ENCODE peak calls at places on chromosomes 3 and 15, in four cellular contexts. I is HepG2, W is K562, O is endothelial cell of umbilical vein. J is an unnamed sample.

GRCh38 chr15:75842722-75843617 is at the start of gene UBE2Q2:
- DNase-seq in W (peak; percentile 92), O (peak; percentile 71), I (peak; percentile 44), J (peak; percentile 89)

GRCh38 chr15:65796610-65797012 is 4.5 kb upstream of the DENND4A start:
- DNase-seq in W (peak; percentile 70), O (peak; percentile 92), I (no peak), J (no peak)

GRCh38 chr15:89090791-89091666 is 2.8 kb downstream of the ABHD2 start:
- DNase-seq in W (peak; percentile 69), I (no peak), O (peak; percentile 85), J (no peak)

GRCh38 chr3:109353057-109353456 is 15.7 kb upstream of the DPPA4 start:
- DNase-seq in I (no peak), W (no peak), O (no peak), J (no peak)

GRCh38 chr15:74956648-74957300 is at the start of gene RPP25:
- DNase-seq in O (peak; percentile 76), I (peak; percentile 27), W (peak; percentile 85), J (peak; percentile 90)

GRCh38 chr15:57091626-57092025 is 173.2 kb downstream of the TCF12 start:
- DNase-seq in O (no peak), W (no peak), I (no peak), J (no peak)

GRCh38 chr3:100913870-100914654 is 79.2 kb downstream of the ABI3BP start:
- DNase-seq in I (no peak), O (peak; percentile 88), W (no peak), J (no peak)

GRCh38 chr3:112376996-112377395 is 44.0 kb downstream of the CD200 start:
- DNase-seq in O (peak; percentile 76), I (no peak), W (no peak), J (no peak)

GRCh38 chr3:56890448-56891083 is 88.8 kb upstream of the ARHGEF3 start:
- DNase-seq in O (no peak), I (no peak), W (no peak), J (no peak)

GRCh38 chr3:72306800-72307341 is 521.9 kb upstream of the PROK2 start:
- DNase-seq in W (no peak), O (peak; percentile 26), I (no peak), J (peak; percentile 10)

GRCh38 chr3:96813820-96814580 is 394 bp upstream of the EPHA6 start:
- DNase-seq in I (peak; percentile 18), W (no peak), O (peak; percentile 43), J (no peak)
- TF ChIP-seq EZH2 in I (no peak), W (no peak), O (peak; percentile 68), J (no peak)

GRCh38 chr3:183385698-183386590 is 42.5 kb downstream of the MCF2L2 start:
- DNase-seq in I (peak; percentile 47), O (peak; percentile 76), W (peak; percentile 79), J (peak; percentile 72)
- TF ChIP-seq JUN in I (no peak), O (no peak), W (no peak), J (no peak)

DNA sequence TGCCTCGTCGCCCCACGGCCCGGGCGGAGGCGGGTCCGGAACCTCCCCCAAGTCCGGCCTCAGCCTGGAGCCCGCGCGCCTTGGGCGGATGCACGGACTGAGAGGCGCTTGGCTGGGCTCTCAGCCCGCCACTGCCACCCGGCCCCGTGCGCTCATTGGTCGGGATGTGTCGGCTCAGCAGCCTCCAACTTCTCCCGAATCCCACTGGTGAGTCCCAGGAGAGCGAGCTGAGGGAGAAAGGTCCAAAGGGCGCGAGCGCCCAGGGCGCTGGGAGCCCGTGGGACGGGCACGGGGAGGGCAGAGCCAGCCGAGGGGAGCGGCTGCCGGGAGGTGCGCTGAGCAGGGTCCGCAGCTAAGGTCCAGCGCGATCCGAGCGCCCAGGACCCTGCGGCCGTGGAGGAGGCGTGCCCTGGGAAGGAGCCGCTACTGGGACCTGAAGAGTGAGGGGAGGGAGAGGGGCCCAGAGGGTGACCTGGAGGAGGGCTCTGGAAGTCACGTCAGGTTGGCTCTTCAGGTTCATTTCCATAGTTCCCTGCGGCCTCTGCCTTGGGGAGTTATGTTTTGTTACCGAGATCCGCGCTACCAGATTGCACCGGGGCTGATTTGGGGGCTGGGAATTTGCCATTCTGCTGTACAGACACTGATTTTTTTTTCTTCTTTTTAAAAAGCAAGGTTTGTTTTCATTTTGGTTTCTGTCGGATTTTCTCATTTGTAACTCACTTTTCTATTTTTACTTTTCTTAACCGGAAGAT is at the start of gene MME:
- DNase-seq in W (peak; percentile 23), O (peak; percentile 69), I (no peak), J (peak; percentile 84)
- TF ChIP-seq EZH2 in W (no peak), O (no peak), I (no peak), J (no peak)

DNA sequence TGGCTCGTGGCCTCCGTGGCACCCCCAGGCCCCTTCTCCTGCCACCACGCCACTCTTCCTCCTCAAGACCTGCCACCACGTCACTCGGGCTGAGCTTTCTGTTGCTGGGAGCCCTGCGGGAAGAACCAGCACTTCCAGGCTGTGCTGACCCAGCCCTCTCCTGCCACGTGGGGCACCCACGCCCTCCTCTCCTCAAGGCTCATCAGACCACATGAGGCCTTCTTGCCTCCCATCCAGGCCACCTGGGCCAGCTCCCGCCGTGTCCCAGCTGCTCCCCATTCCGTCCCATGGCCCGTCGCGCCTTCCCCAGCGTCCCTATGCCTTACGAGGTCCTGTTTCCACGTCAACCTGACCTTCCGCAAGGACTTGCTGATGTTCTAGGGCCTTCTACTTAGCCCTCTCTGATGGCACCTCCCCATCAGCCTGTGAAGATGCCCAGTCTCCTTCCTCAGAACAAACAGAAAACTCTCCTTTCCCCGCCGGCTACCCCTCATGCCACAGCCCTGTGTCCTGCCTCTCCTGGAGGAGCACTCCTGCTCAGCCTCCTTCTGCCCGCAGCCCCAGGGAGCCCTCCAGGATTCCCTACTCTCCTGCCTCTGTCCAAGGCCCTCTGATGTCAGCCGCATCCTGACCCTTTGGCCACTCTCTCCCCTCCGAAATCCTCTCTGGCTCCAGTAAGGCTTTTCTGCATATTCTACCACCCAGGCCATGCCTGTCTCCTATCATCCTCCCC is 71.1 kb upstream of the BLM start:
- DNase-seq in O (no peak), W (no peak), I (no peak), J (no peak)
- TF ChIP-seq JUN in O (no peak), W (no peak), I (no peak), J (no peak)

DNA sequence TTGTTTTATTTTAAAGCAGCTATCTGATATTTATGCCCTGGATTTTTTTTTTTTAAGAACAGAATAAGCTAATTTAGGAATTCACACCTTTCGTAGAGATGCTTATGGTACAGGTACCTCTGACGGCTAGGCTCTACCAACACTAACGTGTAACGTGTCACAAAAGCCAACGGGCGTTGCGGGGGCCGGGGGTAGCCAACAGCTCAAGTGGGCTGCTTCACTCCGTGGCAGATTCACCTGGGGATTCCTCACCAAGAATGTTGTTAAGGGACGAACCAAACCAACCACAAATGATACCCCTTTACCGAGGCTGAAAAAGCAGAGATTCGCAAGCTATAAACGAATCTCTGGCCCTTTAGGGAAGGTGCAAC is 1.0 kb downstream of the TMCC1 start:
- DNase-seq in I (no peak), O (no peak), W (no peak), J (no peak)
- TF ChIP-seq EZH2 in I (no peak), O (no peak), W (no peak), J (no peak)

DNA sequence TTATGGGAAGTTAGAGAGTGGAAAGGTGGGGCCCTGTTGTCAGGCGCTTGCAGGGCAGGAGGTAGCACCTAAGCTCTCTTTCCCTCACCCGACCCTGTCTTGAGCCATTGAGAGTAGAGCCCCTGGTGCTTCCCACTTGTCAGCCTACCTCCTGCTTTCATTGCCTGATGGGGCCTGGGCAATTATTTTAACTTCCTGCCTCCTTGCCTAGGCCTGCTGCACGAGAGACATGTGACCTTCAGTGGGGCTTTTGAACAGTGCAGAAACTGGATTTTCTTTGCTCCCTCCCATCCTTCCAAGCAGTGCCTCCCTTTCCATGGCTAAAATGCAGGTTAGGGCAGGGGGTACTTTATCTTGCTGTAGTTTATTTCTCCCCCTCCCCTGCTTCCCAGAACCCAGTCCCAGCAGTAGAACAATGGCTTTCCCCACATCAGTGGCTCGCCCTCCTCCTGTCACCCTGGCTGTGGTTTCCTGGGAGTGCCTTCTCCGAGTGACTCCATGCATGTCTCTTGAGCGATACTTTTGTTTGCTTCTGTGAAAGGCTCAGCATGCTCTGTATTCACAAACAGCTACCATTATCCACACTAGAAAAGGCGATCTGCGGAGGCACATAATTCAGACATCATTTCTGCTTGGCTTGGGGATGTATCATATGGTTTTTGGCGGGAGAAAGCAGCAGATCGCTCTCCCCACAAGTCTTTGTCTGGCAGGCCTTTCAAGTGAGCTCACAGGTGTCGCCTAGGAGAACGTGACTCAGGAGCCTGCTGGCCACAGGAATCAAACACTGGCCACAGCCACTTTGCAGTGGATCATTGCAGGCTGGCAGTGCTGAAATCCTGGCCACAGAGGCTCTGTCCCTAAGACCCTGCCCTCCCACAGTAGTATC is 24.1 kb downstream of the PDIA5 start:
- DNase-seq in O (no peak), W (no peak), I (no peak), J (no peak)
- TF ChIP-seq JUN in O (no peak), W (no peak), I (no peak), J (no peak)

DNA sequence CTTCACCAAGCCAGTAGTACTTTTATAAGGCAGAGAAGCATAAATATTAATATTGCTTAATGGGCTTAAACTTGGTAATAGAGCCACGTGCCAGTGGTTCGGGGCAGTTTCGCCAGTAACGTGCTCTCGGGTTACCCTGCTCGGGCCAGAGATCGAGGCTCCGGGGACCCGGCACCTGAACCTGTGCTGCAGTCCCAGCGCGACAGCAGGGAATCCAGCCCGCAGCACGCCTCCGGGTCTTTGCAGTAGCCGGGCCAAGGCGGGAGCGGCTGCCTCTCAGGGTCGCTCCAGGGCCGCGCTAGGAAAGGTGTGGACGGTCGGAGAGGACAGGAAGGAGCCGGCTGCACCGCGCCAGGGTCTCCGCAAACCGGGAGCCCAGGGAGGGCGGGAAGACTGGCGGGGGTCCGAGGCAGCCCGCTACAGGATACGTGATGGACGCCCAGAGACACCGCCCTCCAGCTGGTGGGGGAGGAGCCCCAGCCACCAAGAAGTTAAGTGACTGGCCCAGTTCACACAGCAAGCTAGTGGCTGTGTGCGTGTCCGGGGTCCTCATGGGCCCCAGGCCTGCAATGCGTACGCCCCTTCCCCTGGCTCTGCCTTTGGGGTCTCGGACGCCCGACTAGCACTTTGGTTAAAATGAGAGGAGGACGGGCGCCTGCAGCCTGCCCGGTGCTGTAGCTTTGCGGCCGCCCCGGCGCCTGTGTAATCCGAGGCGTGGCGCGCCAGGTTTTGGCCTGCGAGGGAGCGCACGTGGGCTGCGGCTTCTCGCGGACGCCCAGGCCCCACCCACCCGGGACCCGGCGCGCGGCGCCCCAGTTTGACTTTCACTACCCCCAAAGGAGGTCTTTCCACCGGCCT is 1.2 kb upstream of the PDE8A start:
- DNase-seq in I (peak; percentile 75), W (peak; percentile 88), O (peak; percentile 90), J (peak; percentile 68)
- TF ChIP-seq EZH2 in I (no peak), W (no peak), O (no peak), J (peak; percentile 25)